ENCODE peak calls at places on chromosomes 12 and 14, in six cellular contexts. D is mucosa of descending colon, F is H1, J is pancreas, Q is SK-N-MC, H is T-helper 17 cell. Z is an unnamed sample.

GRCh38 chr14:94992046-94992445 is 165.3 kb downstream of the DICER1 start:
- DNase-seq in D (no peak), F (no peak), J (no peak), Q (no peak), H (no peak), Z (no peak)

GRCh38 chr14:22549981-22550670 is 38.9 kb downstream of the DAD1 start:
- DNase-seq in D (no peak), F (no peak), J (no peak), Q (no peak), H (peak; percentile 61), Z (peak; percentile 78)

GRCh38 chr14:52351191-52351560 is 37.1 kb downstream of the PTGER2 start:
- DNase-seq in D (no peak), F (no peak), J (no peak), Q (no peak), H (no peak), Z (no peak)

GRCh38 chr14:92108345-92109254 is 2.2 kb upstream of the ATXN3 start:
- DNase-seq in D (no peak), F (peak; percentile 59), J (no peak), Q (no peak), H (no peak), Z (no peak)

GRCh38 chr12:77584860-77585259 is 245.8 kb upstream of the NAV3 start:
- DNase-seq in D (no peak), F (no peak), J (no peak), Q (no peak), H (no peak), Z (no peak)

GRCh38 chr12:56723889-56724659 is 1.0 kb downstream of the NACA start:
- DNase-seq in D (no peak), F (no peak), J (peak; percentile 53), Q (no peak), H (no peak), Z (no peak)

GRCh38 chr12:52084491-52085231 is 5.2 kb downstream of the SMIM41 start:
- DNase-seq in D (no peak), F (no peak), J (no peak), Q (no peak), H (no peak), Z (no peak)

GRCh38 chr12:124040286-124040685 is 67.3 kb downstream of the ZNF664 start:
- DNase-seq in D (no peak), F (no peak), J (no peak), Q (no peak), H (no peak), Z (no peak)

GRCh38 chr12:2796187-2796663 is 1.5 kb downstream of the FKBP4 start:
- DNase-seq in D (no peak), F (no peak), J (no peak), Q (no peak), H (no peak), Z (no peak)

GRCh38 chr14:75289840-75290388 is 11.3 kb downstream of the FOS start:
- DNase-seq in D (no peak), F (no peak), J (no peak), Q (no peak), H (no peak), Z (no peak)

GRCh38 chr12:25764409-25764808 is 194.1 kb upstream of the RASSF8 start:
- DNase-seq in D (no peak), F (no peak), J (no peak), Q (no peak), H (no peak), Z (no peak)

GRCh38 chr12:39037115-39037514 is 131.7 kb upstream of the CPNE8 start:
- DNase-seq in D (no peak), F (no peak), J (no peak), Q (no peak), H (no peak), Z (no peak)

GRCh38 chr12:124295431-124296058 is 652 bp downstream of the RFLNA start:
- DNase-seq in D (no peak), F (peak; percentile 68), J (no peak), Q (no peak), H (no peak), Z (no peak)

GRCh38 chr12:91142184-91142583 is 30.9 kb upstream of the LUM start:
- DNase-seq in D (no peak), F (no peak), J (no peak), Q (no peak), H (no peak), Z (no peak)

GRCh38 chr12:1932264-1932777 is 13.9 kb upstream of the CACNA2D4 start:
- DNase-seq in D (no peak), F (peak; percentile 43), J (no peak), Q (no peak), H (no peak), Z (no peak)

GRCh38 chr12:110317921-110318320 is 36.9 kb downstream of the ATP2A2 start:
- DNase-seq in D (no peak), F (no peak), J (no peak), Q (no peak), H (no peak), Z (no peak)

GRCh38 chr12:7884687-7885086 is 12.0 kb upstream of the SLC2A14 start:
- DNase-seq in D (no peak), F (no peak), J (no peak), Q (no peak), H (no peak), Z (no peak)

GRCh38 chr12:2264622-2265306 is 212.0 kb downstream of the CACNA1C start:
- DNase-seq in D (no peak), F (no peak), J (no peak), Q (no peak), H (no peak), Z (no peak)

GRCh38 chr12:124651508-124652273 is 84.3 kb upstream of the NCOR2 start:
- DNase-seq in D (no peak), F (no peak), J (no peak), Q (no peak), H (no peak), Z (no peak)

GRCh38 chr14:20934148-20934762 is 21.0 kb upstream of the RNASE2 start:
- DNase-seq in D (no peak), F (peak; percentile 96), J (peak; percentile 20), Q (no peak), H (no peak), Z (no peak)

GRCh38 chr12:31876568-31877424 is 82.4 kb upstream of the RESF1 start:
- DNase-seq in D (no peak), F (no peak), J (no peak), Q (no peak), H (no peak), Z (no peak)

GRCh38 chr12:4483885-4484823 is 38.5 kb upstream of the FGF6 start:
- DNase-seq in D (no peak), F (no peak), J (no peak), Q (no peak), H (no peak), Z (no peak)

GRCh38 chr12:76032043-76032981 is 736 bp upstream of the PHLDA1 start:
- DNase-seq in D (peak; percentile 69), F (no peak), J (no peak), Q (no peak), H (no peak), Z (peak; percentile 25)

GRCh38 chr14:51996148-51996746 is 6.9 kb downstream of the RTRAF start:
- DNase-seq in D (no peak), F (no peak), J (no peak), Q (peak; percentile 39), H (no peak), Z (no peak)

GRCh38 chr14:106605548-106606448 is 1079.4 kb downstream of the TMEM121 start:
- DNase-seq in D (peak; percentile 76), F (no peak), J (peak; percentile 21), Q (no peak), H (peak; percentile 59), Z (peak; percentile 78)
- H3K9me3 ChIP-seq in D (no peaks in the 10 kb centered on the region), F (peaks cover 86% of the 10 kb centered on the region), J (no peaks in the 10 kb centered on the region), Q (no peaks in the 10 kb centered on the region), H (no peaks in the 10 kb centered on the region), Z (no peaks in the 10 kb centered on the region)

GRCh38 chr12:45468751-45469615 is 253.1 kb downstream of the ANO6 start:
- DNase-seq in D (no peak), F (no peak), J (no peak), Q (no peak), H (no peak), Z (no peak)
- H3K9me3 ChIP-seq in D (no peaks in the 10 kb centered on the region), F (no peaks in the 10 kb centered on the region), J (no peaks in the 10 kb centered on the region), Q (no peaks in the 10 kb centered on the region), H (no peaks in the 10 kb centered on the region), Z (no peaks in the 10 kb centered on the region)

GRCh38 chr14:86015511-86015910 is 485.6 kb downstream of the FLRT2 start:
- DNase-seq in D (no peak), F (no peak), J (no peak), Q (no peak), H (no peak), Z (no peak)
- H3K9me3 ChIP-seq in D (peaks cover 9% of the 10 kb centered on the region), F (no peaks in the 10 kb centered on the region), J (no peaks in the 10 kb centered on the region), Q (no peaks in the 10 kb centered on the region), H (no peaks in the 10 kb centered on the region), Z (no peaks in the 10 kb centered on the region)

GRCh38 chr12:34287437-34287836 is 265.1 kb downstream of the ALG10 start:
- DNase-seq in D (no peak), F (no peak), J (no peak), Q (no peak), H (no peak), Z (no peak)
- H3K9me3 ChIP-seq in D (peaks cover 94% of the 10 kb centered on the region), F (peaks cover 91% of the 10 kb centered on the region), J (no peaks in the 10 kb centered on the region), Q (no peaks in the 10 kb centered on the region), H (no peaks in the 10 kb centered on the region), Z (peaks cover 5% of the 10 kb centered on the region)

DNA sequence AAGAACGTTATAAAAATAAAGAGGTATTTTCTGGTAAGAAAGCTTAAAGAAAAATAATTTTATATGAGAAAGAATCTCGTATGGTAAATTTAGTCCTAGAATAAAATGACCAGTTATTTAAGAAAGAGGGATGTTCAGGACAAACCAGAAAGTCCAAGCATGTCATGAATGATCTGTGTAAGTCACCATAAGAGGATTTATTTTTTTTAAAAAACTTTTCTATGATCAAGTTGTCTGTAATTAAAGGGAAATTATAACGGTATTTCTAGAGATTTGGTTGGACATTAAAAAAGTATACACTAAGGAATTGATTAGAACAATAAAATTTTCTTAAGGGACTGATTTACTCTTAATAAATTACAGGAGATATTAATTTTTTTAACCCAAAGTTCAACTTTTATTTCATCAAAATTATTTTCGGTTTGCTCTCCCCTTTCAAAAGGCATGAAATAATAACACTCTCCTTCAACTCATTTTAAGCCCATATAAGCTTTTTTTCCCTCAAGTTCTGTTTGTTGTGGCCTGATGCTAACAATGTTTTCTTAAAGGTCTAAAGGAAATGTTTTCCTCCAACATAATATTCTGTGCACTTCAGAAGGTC is 49.9 kb upstream of the CPSF6 start:
- DNase-seq in D (no peak), F (no peak), J (no peak), Q (no peak), H (no peak), Z (no peak)
- H3K9me3 ChIP-seq in D (peaks cover 27% of the 10 kb centered on the region), F (peaks cover 30% of the 10 kb centered on the region), J (no peaks in the 10 kb centered on the region), Q (peaks cover 6% of the 10 kb centered on the region), H (peaks cover 2% of the 10 kb centered on the region), Z (no peaks in the 10 kb centered on the region)

GRCh38 chr12:130613131-130613530 is 103.0 kb downstream of the RIMBP2 start:
- DNase-seq in D (no peak), F (no peak), J (no peak), Q (no peak), H (no peak), Z (no peak)
- H3K9me3 ChIP-seq in D (no peaks in the 10 kb centered on the region), F (no peaks in the 10 kb centered on the region), J (no peaks in the 10 kb centered on the region), Q (no peaks in the 10 kb centered on the region), H (no peaks in the 10 kb centered on the region), Z (no peaks in the 10 kb centered on the region)

Z was measured in CD8-positive, alpha-beta T cell.